ENCODE peak calls at places on chromosome 12, in eight cellular contexts. One of them, this sample, is unnamed.

GRCh38 chr12:67436230-67436629 is 167.1 kb downstream of the CAND1 start:
- DNase-seq in adrenal gland: no peak
- DNase-seq in transverse colon: no peak
- DNase-seq in fibroblast of lung: no peak
- DNase-seq in fibroblast of mammary gland: no peak
- DNase-seq in Calu3: no peak
- DNase-seq in mucosa of descending colon: no peak
- DNase-seq in osteocyte: no peak
- DNase-seq in this sample: no peak

GRCh38 chr12:127145929-127146789 is 1120.8 kb upstream of the TMEM132C start:
- DNase-seq in adrenal gland: peak; percentile 69
- DNase-seq in transverse colon: peak; percentile 67
- DNase-seq in mucosa of descending colon: peak; percentile 68
- DNase-seq in fibroblast of mammary gland: peak; percentile 62
- DNase-seq in fibroblast of lung: peak; percentile 74
- DNase-seq in Calu3: no peak
- DNase-seq in osteocyte: no peak
- DNase-seq in this sample: no peak

GRCh38 chr12:54411398-54412241 is 7.4 kb downstream of the ITGA5 start:
- DNase-seq in mucosa of descending colon: peak; percentile 76
- DNase-seq in fibroblast of lung: peak; percentile 92
- DNase-seq in adrenal gland: peak; percentile 92
- DNase-seq in fibroblast of mammary gland: peak; percentile 99
- DNase-seq in transverse colon: peak; percentile 41
- DNase-seq in osteocyte: no peak
- DNase-seq in Calu3: no peak
- DNase-seq in this sample: peak; percentile 99

GRCh38 chr12:92989715-92990484 is 60.8 kb upstream of the EEA1 start:
- DNase-seq in adrenal gland: no peak
- DNase-seq in mucosa of descending colon: no peak
- DNase-seq in Calu3: no peak
- DNase-seq in osteocyte: no peak
- DNase-seq in transverse colon: no peak
- DNase-seq in fibroblast of lung: no peak
- DNase-seq in fibroblast of mammary gland: no peak
- DNase-seq in this sample: no peak

GRCh38 chr12:27785882-27786570 is 6.0 kb upstream of the MANSC4 start:
- DNase-seq in transverse colon: no peak
- DNase-seq in fibroblast of lung: peak; percentile 78
- DNase-seq in fibroblast of mammary gland: peak; percentile 53
- DNase-seq in mucosa of descending colon: no peak
- DNase-seq in osteocyte: no peak
- DNase-seq in Calu3: no peak
- DNase-seq in adrenal gland: no peak
- DNase-seq in this sample: peak; percentile 60

GRCh38 chr12:123004287-123004686 is 23.8 kb downstream of the ARL6IP4 start:
- DNase-seq in fibroblast of mammary gland: no peak
- DNase-seq in transverse colon: no peak
- DNase-seq in mucosa of descending colon: no peak
- DNase-seq in osteocyte: no peak
- DNase-seq in adrenal gland: no peak
- DNase-seq in fibroblast of lung: no peak
- DNase-seq in Calu3: no peak
- DNase-seq in this sample: no peak

GRCh38 chr12:70241845-70242244 is 1.4 kb upstream of the CNOT2 start:
- DNase-seq in adrenal gland: no peak
- DNase-seq in fibroblast of mammary gland: peak; percentile 2
- DNase-seq in Calu3: no peak
- DNase-seq in transverse colon: no peak
- DNase-seq in fibroblast of lung: no peak
- DNase-seq in osteocyte: no peak
- DNase-seq in mucosa of descending colon: no peak
- DNase-seq in this sample: no peak

GRCh38 chr12:24363177-24363754 is 413.8 kb upstream of the SOX5 start:
- DNase-seq in fibroblast of lung: no peak
- DNase-seq in Calu3: peak; percentile 33
- DNase-seq in osteocyte: no peak
- DNase-seq in transverse colon: no peak
- DNase-seq in mucosa of descending colon: no peak
- DNase-seq in adrenal gland: no peak
- DNase-seq in fibroblast of mammary gland: no peak
- DNase-seq in this sample: no peak

GRCh38 chr12:83886479-83886878 is 1026.1 kb downstream of the SLC6A15 start:
- DNase-seq in osteocyte: no peak
- DNase-seq in Calu3: no peak
- DNase-seq in adrenal gland: no peak
- DNase-seq in fibroblast of mammary gland: no peak
- DNase-seq in fibroblast of lung: no peak
- DNase-seq in transverse colon: no peak
- DNase-seq in mucosa of descending colon: no peak
- DNase-seq in this sample: no peak

GRCh38 chr12:53518381-53518780 is 11.1 kb upstream of the NPFF start:
- DNase-seq in fibroblast of lung: peak; percentile 36
- DNase-seq in adrenal gland: peak; percentile 49
- DNase-seq in fibroblast of mammary gland: peak; percentile 60
- DNase-seq in mucosa of descending colon: no peak
- DNase-seq in transverse colon: no peak
- DNase-seq in osteocyte: no peak
- DNase-seq in Calu3: no peak
- DNase-seq in this sample: peak; percentile 27

GRCh38 chr12:1130164-1130563 is 139.1 kb downstream of the ERC1 start:
- DNase-seq in transverse colon: peak; percentile 80
- DNase-seq in fibroblast of mammary gland: peak; percentile 2
- DNase-seq in adrenal gland: no peak
- DNase-seq in fibroblast of lung: peak; percentile 13
- DNase-seq in mucosa of descending colon: no peak
- DNase-seq in osteocyte: no peak
- DNase-seq in Calu3: peak; percentile 75
- DNase-seq in this sample: no peak

GRCh38 chr12:1217191-1217949 is 226.3 kb downstream of the ERC1 start:
- DNase-seq in fibroblast of lung: peak; percentile 92
- DNase-seq in mucosa of descending colon: no peak
- DNase-seq in Calu3: peak; percentile 13
- DNase-seq in fibroblast of mammary gland: peak; percentile 76
- DNase-seq in adrenal gland: no peak
- DNase-seq in transverse colon: no peak
- DNase-seq in osteocyte: no peak
- DNase-seq in this sample: peak; percentile 83

GRCh38 chr12:70606001-70606400 is 31.2 kb downstream of the PTPRB start:
- DNase-seq in fibroblast of mammary gland: peak; percentile 41
- DNase-seq in mucosa of descending colon: no peak
- DNase-seq in osteocyte: no peak
- DNase-seq in fibroblast of lung: peak; percentile 61
- DNase-seq in transverse colon: no peak
- DNase-seq in Calu3: no peak
- DNase-seq in adrenal gland: no peak
- DNase-seq in this sample: peak; percentile 46

GRCh38 chr12:49763006-49763591 is 21.7 kb downstream of the TMBIM6 start:
- DNase-seq in mucosa of descending colon: peak; percentile 71
- DNase-seq in fibroblast of mammary gland: peak; percentile 54
- DNase-seq in fibroblast of lung: peak; percentile 26
- DNase-seq in transverse colon: peak; percentile 75
- DNase-seq in adrenal gland: peak; percentile 88
- DNase-seq in Calu3: peak; percentile 54
- DNase-seq in osteocyte: no peak
- DNase-seq in this sample: peak; percentile 44

GRCh38 chr12:75390899-75391538 is at the start of gene GLIPR1L2:
- DNase-seq in transverse colon: peak; percentile 95
- DNase-seq in osteocyte: peak; percentile 98
- DNase-seq in fibroblast of lung: peak; percentile 98
- DNase-seq in adrenal gland: peak; percentile 98
- DNase-seq in fibroblast of mammary gland: peak; percentile 97
- DNase-seq in Calu3: peak; percentile 99
- DNase-seq in mucosa of descending colon: peak; percentile 96
- DNase-seq in this sample: peak; percentile 94

GRCh38 chr12:41466762-41467270 is 278.7 kb downstream of the PDZRN4 start:
- DNase-seq in mucosa of descending colon: no peak
- DNase-seq in fibroblast of mammary gland: no peak
- DNase-seq in adrenal gland: no peak
- DNase-seq in transverse colon: no peak
- DNase-seq in Calu3: peak; percentile 56
- DNase-seq in osteocyte: no peak
- DNase-seq in fibroblast of lung: peak; percentile 20
- DNase-seq in this sample: no peak

GRCh38 chr12:127306604-127307215 is 960.3 kb upstream of the TMEM132C start:
- DNase-seq in fibroblast of mammary gland: peak; percentile 53
- DNase-seq in mucosa of descending colon: no peak
- DNase-seq in adrenal gland: no peak
- DNase-seq in osteocyte: no peak
- DNase-seq in fibroblast of lung: peak; percentile 48
- DNase-seq in transverse colon: no peak
- DNase-seq in Calu3: no peak
- DNase-seq in this sample: peak; percentile 72

GRCh38 chr12:46629331-46630229 is 196.2 kb downstream of the SLC38A4 start:
- DNase-seq in fibroblast of lung: no peak
- DNase-seq in adrenal gland: no peak
- DNase-seq in mucosa of descending colon: no peak
- DNase-seq in Calu3: peak; percentile 9
- DNase-seq in osteocyte: no peak
- DNase-seq in fibroblast of mammary gland: no peak
- DNase-seq in transverse colon: no peak
- DNase-seq in this sample: no peak

GRCh38 chr12:132806857-132807256 is 21.8 kb downstream of the GOLGA3 start:
- DNase-seq in adrenal gland: no peak
- DNase-seq in fibroblast of lung: no peak
- DNase-seq in fibroblast of mammary gland: no peak
- DNase-seq in Calu3: no peak
- DNase-seq in transverse colon: no peak
- DNase-seq in osteocyte: no peak
- DNase-seq in mucosa of descending colon: no peak
- DNase-seq in this sample: no peak

GRCh38 chr12:131606218-131606899 is 104.5 kb upstream of the SFSWAP start:
- DNase-seq in fibroblast of lung: no peak
- DNase-seq in adrenal gland: no peak
- DNase-seq in transverse colon: no peak
- DNase-seq in fibroblast of mammary gland: no peak
- DNase-seq in Calu3: no peak
- DNase-seq in mucosa of descending colon: no peak
- DNase-seq in osteocyte: no peak
- DNase-seq in this sample: no peak

GRCh38 chr12:120366341-120366705 is 2.6 kb downstream of the MSI1 start:
- DNase-seq in adrenal gland: no peak
- DNase-seq in mucosa of descending colon: no peak
- DNase-seq in transverse colon: no peak
- DNase-seq in osteocyte: no peak
- DNase-seq in Calu3: no peak
- DNase-seq in fibroblast of mammary gland: no peak
- DNase-seq in fibroblast of lung: no peak
- DNase-seq in this sample: no peak

GRCh38 chr12:120366884-120367251 is 2.1 kb downstream of the MSI1 start:
- DNase-seq in osteocyte: no peak
- DNase-seq in Calu3: no peak
- DNase-seq in fibroblast of mammary gland: no peak
- DNase-seq in transverse colon: no peak
- DNase-seq in fibroblast of lung: no peak
- DNase-seq in mucosa of descending colon: no peak
- DNase-seq in adrenal gland: no peak
- DNase-seq in this sample: no peak

GRCh38 chr12:120367924-120368788 is 808 bp downstream of the MSI1 start:
- DNase-seq in adrenal gland: no peak
- DNase-seq in fibroblast of mammary gland: peak; percentile 34
- DNase-seq in fibroblast of lung: peak; percentile 20
- DNase-seq in mucosa of descending colon: peak; percentile 62
- DNase-seq in osteocyte: no peak
- DNase-seq in transverse colon: peak; percentile 22
- DNase-seq in Calu3: no peak
- DNase-seq in this sample: no peak

GRCh38 chr12:120368789-120369475 is at the start of gene MSI1:
- DNase-seq in adrenal gland: no peak
- DNase-seq in mucosa of descending colon: no peak
- DNase-seq in transverse colon: no peak
- DNase-seq in fibroblast of mammary gland: no peak
- DNase-seq in osteocyte: no peak
- DNase-seq in Calu3: no peak
- DNase-seq in fibroblast of lung: no peak
- DNase-seq in this sample: no peak

DNA sequence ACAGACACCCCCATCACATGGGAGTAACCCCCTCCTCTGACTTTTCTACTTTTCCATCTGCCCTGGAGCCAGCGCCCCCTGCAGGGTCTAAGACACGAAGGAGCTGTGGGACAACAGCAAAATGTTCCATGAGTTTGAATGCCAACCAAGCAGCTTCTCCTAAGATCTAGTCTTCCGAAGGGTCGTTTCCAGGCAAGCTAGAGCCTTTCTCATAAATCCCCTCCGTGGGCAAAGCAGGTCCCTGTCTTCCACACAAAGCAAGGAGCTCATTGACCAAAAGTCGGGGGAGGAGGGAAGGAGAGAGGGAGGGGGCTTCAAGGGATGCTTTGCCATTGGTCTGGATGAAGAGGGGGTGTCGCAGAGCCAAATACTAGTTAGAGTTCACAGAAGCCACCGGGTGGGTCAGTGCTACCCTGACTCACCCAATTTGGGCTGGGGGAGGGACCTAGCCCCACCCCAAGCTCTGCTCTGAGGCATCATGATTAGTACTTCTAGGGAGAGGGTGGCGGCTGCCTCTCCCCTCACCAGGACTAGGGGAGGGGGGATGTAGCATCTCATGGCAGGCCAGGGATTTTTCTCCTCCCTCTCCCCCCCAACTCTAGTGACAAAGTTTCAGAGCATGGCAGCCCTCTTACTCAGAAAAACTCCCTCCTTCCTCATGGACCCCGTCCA is 1.6 kb downstream of the MSI1 start:
- DNase-seq in mucosa of descending colon: no peak
- DNase-seq in osteocyte: no peak
- DNase-seq in adrenal gland: no peak
- DNase-seq in fibroblast of lung: peak; percentile 16
- DNase-seq in transverse colon: peak; percentile 24
- DNase-seq in Calu3: peak; percentile 34
- DNase-seq in fibroblast of mammary gland: no peak
- DNase-seq in this sample: no peak
- TF ChIP-seq CTCF in mucosa of descending colon: no peak
- TF ChIP-seq CTCF in osteocyte: peak; percentile 51
- TF ChIP-seq CTCF in adrenal gland: peak; percentile 13
- TF ChIP-seq CTCF in fibroblast of lung: peak; percentile 46
- TF ChIP-seq CTCF in transverse colon: no peak
- TF ChIP-seq CTCF in Calu3: no peak
- TF ChIP-seq CTCF in fibroblast of mammary gland: peak; percentile 40
- TF ChIP-seq CTCF in this sample: peak; percentile 55

GRCh38 chr12:16449459-16449858 is 102.0 kb downstream of the MGST1 start:
- DNase-seq in Calu3: no peak
- DNase-seq in fibroblast of lung: no peak
- DNase-seq in transverse colon: no peak
- DNase-seq in adrenal gland: no peak
- DNase-seq in fibroblast of mammary gland: no peak
- DNase-seq in mucosa of descending colon: no peak
- DNase-seq in osteocyte: no peak
- DNase-seq in this sample: no peak
- TF ChIP-seq CTCF in Calu3: no peak
- TF ChIP-seq CTCF in fibroblast of lung: no peak
- TF ChIP-seq CTCF in transverse colon: no peak
- TF ChIP-seq CTCF in adrenal gland: no peak
- TF ChIP-seq CTCF in fibroblast of mammary gland: peak; percentile 5
- TF ChIP-seq CTCF in mucosa of descending colon: no peak
- TF ChIP-seq CTCF in osteocyte: no peak
- TF ChIP-seq CTCF in this sample: peak; percentile 55

GRCh38 chr12:19867970-19868369 is 428.7 kb downstream of the AEBP2 start:
- DNase-seq in transverse colon: no peak
- DNase-seq in fibroblast of lung: no peak
- DNase-seq in mucosa of descending colon: no peak
- DNase-seq in fibroblast of mammary gland: no peak
- DNase-seq in Calu3: no peak
- DNase-seq in osteocyte: no peak
- DNase-seq in adrenal gland: no peak
- DNase-seq in this sample: no peak
- TF ChIP-seq CTCF in transverse colon: no peak
- TF ChIP-seq CTCF in fibroblast of lung: no peak
- TF ChIP-seq CTCF in mucosa of descending colon: no peak
- TF ChIP-seq CTCF in fibroblast of mammary gland: no peak
- TF ChIP-seq CTCF in Calu3: no peak
- TF ChIP-seq CTCF in osteocyte: no peak
- TF ChIP-seq CTCF in adrenal gland: no peak
- TF ChIP-seq CTCF in this sample: no peak

GRCh38 chr12:109308534-109309440 is at the start of gene FOXN4:
- DNase-seq in fibroblast of lung: no peak
- DNase-seq in adrenal gland: no peak
- DNase-seq in transverse colon: no peak
- DNase-seq in mucosa of descending colon: no peak
- DNase-seq in fibroblast of mammary gland: no peak
- DNase-seq in osteocyte: no peak
- DNase-seq in Calu3: no peak
- DNase-seq in this sample: no peak
- TF ChIP-seq CTCF in fibroblast of lung: no peak
- TF ChIP-seq CTCF in adrenal gland: no peak
- TF ChIP-seq CTCF in transverse colon: no peak
- TF ChIP-seq CTCF in mucosa of descending colon: no peak
- TF ChIP-seq CTCF in fibroblast of mammary gland: no peak
- TF ChIP-seq CTCF in osteocyte: no peak
- TF ChIP-seq CTCF in Calu3: no peak
- TF ChIP-seq CTCF in this sample: no peak

This sample was measured in HFFc6.